ENCODE peak calls at places on chromosomes 6 and 20, in ten cellular contexts. M is activated CD4-positive, alpha-beta T cell treated with anti-CD3 and anti-CD28 coated beads for 48 hours; V is D341Med; L is nephron progenitor cell; N is T-cell; F is uterus; R is kidney glomerular epithelial cell; D is NCI-H146; J is LHCN-M2; C is HEK293T. P is an unnamed sample.

GRCh38 chr6:160379464-160379863 is 31.3 kb downstream of the SLC22A3 start:
- DNase-seq in M (no peak), V (no peak), L (no peak), N (no peak), F (no peak), R (peak), D (no peak), J (peak), C (no peak), P (no peak)

GRCh38 chr6:64266351-64266821 is 630.8 kb downstream of the PHF3 start:
- DNase-seq in M (no peak), V (no peak), L (peak), N (no peak), F (no peak), R (peak), D (no peak), J (no peak), C (no peak), P (no peak)

GRCh38 chr6:126553856-126554255 is 213.9 kb downstream of the CENPW start:
- DNase-seq in M (no peak), V (no peak), L (no peak), N (no peak), F (no peak), R (no peak), D (no peak), J (no peak), C (no peak), P (no peak)

GRCh38 chr6:26105842-26106241 is 18.6 kb downstream of the HFE start:
- DNase-seq in M (no peak), V (no peak), L (no peak), N (no peak), F (no peak), R (peak), D (no peak), J (no peak), C (no peak), P (no peak)

GRCh38 chr6:158568549-158568948 is 8.7 kb downstream of the TMEM181 start:
- DNase-seq in M (no peak), V (no peak), L (no peak), N (no peak), F (no peak), R (no peak), D (no peak), J (no peak), C (no peak), P (no peak)

GRCh38 chr6:158014505-158015187 is 33.0 kb downstream of the SYNJ2 start:
- DNase-seq in M (no peak), V (no peak), L (no peak), N (no peak), F (no peak), R (no peak), D (no peak), J (peak), C (no peak), P (no peak)

GRCh38 chr6:70834520-70834919 is 122.3 kb downstream of the B3GAT2 start:
- DNase-seq in M (no peak), V (no peak), L (no peak), N (no peak), F (no peak), R (no peak), D (no peak), J (peak), C (no peak), P (peak)

GRCh38 chr20:32829291-32830005 is 9.7 kb downstream of the MAPRE1 start:
- DNase-seq in M (no peak), V (no peak), L (no peak), N (no peak), F (no peak), R (no peak), D (no peak), J (no peak), C (no peak), P (no peak)

GRCh38 chr20:44435630-44436335 is 39.9 kb upstream of the TTPAL start:
- DNase-seq in M (no peak), V (no peak), L (no peak), N (no peak), F (no peak), R (no peak), D (no peak), J (peak), C (no peak), P (peak)

GRCh38 chr20:17570347-17571152 is 675 bp downstream of the DSTN start:
- DNase-seq in M (no peak), V (peak), L (peak), N (no peak), F (peak), R (peak), D (peak), J (peak), C (peak), P (peak)

GRCh38 chr6:14426281-14426680 is 308.7 kb downstream of the CD83 start:
- DNase-seq in M (no peak), V (no peak), L (no peak), N (no peak), F (no peak), R (no peak), D (no peak), J (no peak), C (no peak), P (no peak)

GRCh38 chr6:36751091-36751490 is 53.5 kb downstream of the RAB44 start:
- DNase-seq in M (no peak), V (no peak), L (no peak), N (no peak), F (no peak), R (no peak), D (no peak), J (no peak), C (no peak), P (no peak)

GRCh38 chr6:47265971-47266370 is 43.7 kb downstream of the TNFRSF21 start:
- DNase-seq in M (no peak), V (no peak), L (no peak), N (no peak), F (no peak), R (no peak), D (no peak), J (no peak), C (no peak), P (no peak)